ENCODE peak calls at places on chromosome 15, in seven cellular contexts. One of them, this sample, is unnamed.
A peak's percentile ranks its signal among the peaks of the same experiment; 100 is the strongest.

GRCh38 chr15:29631076-29632070 is 190.9 kb downstream of the TJP1 start:
- DNase-seq in HepG2: no peak
- DNase-seq in substantia nigra: no peak
- DNase-seq in left lung: no peak
- DNase-seq in fibroblast of lung: peak; percentile 16
- DNase-seq in colonic mucosa: peak; percentile 51
- DNase-seq in effector memory CD4-positive, alpha-beta T cell: no peak
- DNase-seq in this sample: no peak

GRCh38 chr15:81901323-81901722 is 144.5 kb downstream of the MEX3B start:
- DNase-seq in HepG2: no peak
- DNase-seq in substantia nigra: no peak
- DNase-seq in left lung: no peak
- DNase-seq in fibroblast of lung: no peak
- DNase-seq in colonic mucosa: no peak
- DNase-seq in effector memory CD4-positive, alpha-beta T cell: no peak
- DNase-seq in this sample: no peak

GRCh38 chr15:76366714-76367113 is 30.1 kb downstream of the ISL2 start:
- DNase-seq in HepG2: no peak
- DNase-seq in substantia nigra: no peak
- DNase-seq in left lung: no peak
- DNase-seq in fibroblast of lung: no peak
- DNase-seq in colonic mucosa: peak; percentile 87
- DNase-seq in effector memory CD4-positive, alpha-beta T cell: no peak
- DNase-seq in this sample: no peak

GRCh38 chr15:90497912-90498311 is 31.8 kb upstream of the CRTC3 start:
- DNase-seq in HepG2: no peak
- DNase-seq in substantia nigra: no peak
- DNase-seq in left lung: no peak
- DNase-seq in fibroblast of lung: no peak
- DNase-seq in colonic mucosa: peak; percentile 82
- DNase-seq in effector memory CD4-positive, alpha-beta T cell: no peak
- DNase-seq in this sample: no peak

GRCh38 chr15:89197503-89197971 is 23.8 kb downstream of the RLBP1 start:
- DNase-seq in HepG2: peak; percentile 93
- DNase-seq in substantia nigra: peak; percentile 68
- DNase-seq in left lung: no peak
- DNase-seq in fibroblast of lung: no peak
- DNase-seq in colonic mucosa: peak; percentile 68
- DNase-seq in effector memory CD4-positive, alpha-beta T cell: no peak
- DNase-seq in this sample: no peak

GRCh38 chr15:40291088-40291574 is 8.3 kb upstream of the ANKRD63 start:
- DNase-seq in HepG2: no peak
- DNase-seq in substantia nigra: no peak
- DNase-seq in left lung: no peak
- DNase-seq in fibroblast of lung: peak; percentile 61
- DNase-seq in colonic mucosa: peak; percentile 71
- DNase-seq in effector memory CD4-positive, alpha-beta T cell: no peak
- DNase-seq in this sample: no peak

GRCh38 chr15:95327661-95328060 is 1002.8 kb upstream of the NR2F2 start:
- DNase-seq in HepG2: no peak
- DNase-seq in substantia nigra: no peak
- DNase-seq in left lung: no peak
- DNase-seq in fibroblast of lung: no peak
- DNase-seq in colonic mucosa: no peak
- DNase-seq in effector memory CD4-positive, alpha-beta T cell: no peak
- DNase-seq in this sample: no peak

GRCh38 chr15:86135030-86135429 is 55.4 kb downstream of the AGBL1 start:
- DNase-seq in HepG2: no peak
- DNase-seq in substantia nigra: no peak
- DNase-seq in left lung: no peak
- DNase-seq in fibroblast of lung: no peak
- DNase-seq in colonic mucosa: peak; percentile 19
- DNase-seq in effector memory CD4-positive, alpha-beta T cell: no peak
- DNase-seq in this sample: no peak

GRCh38 chr15:41215708-41216107 is 14.8 kb downstream of the EXD1 start:
- DNase-seq in HepG2: no peak
- DNase-seq in substantia nigra: no peak
- DNase-seq in left lung: no peak
- DNase-seq in fibroblast of lung: no peak
- DNase-seq in colonic mucosa: no peak
- DNase-seq in effector memory CD4-positive, alpha-beta T cell: no peak
- DNase-seq in this sample: no peak

GRCh38 chr15:80264031-80264430 is 12.0 kb upstream of the CTXND1 start:
- DNase-seq in HepG2: no peak
- DNase-seq in substantia nigra: no peak
- DNase-seq in left lung: no peak
- DNase-seq in fibroblast of lung: peak; percentile 10
- DNase-seq in colonic mucosa: no peak
- DNase-seq in effector memory CD4-positive, alpha-beta T cell: no peak
- DNase-seq in this sample: no peak

GRCh38 chr15:94286581-94286980 is 55.2 kb downstream of the MCTP2 start:
- DNase-seq in HepG2: no peak
- DNase-seq in substantia nigra: no peak
- DNase-seq in left lung: no peak
- DNase-seq in fibroblast of lung: no peak
- DNase-seq in colonic mucosa: no peak
- DNase-seq in effector memory CD4-positive, alpha-beta T cell: no peak
- DNase-seq in this sample: no peak

GRCh38 chr15:95770191-95770590 is 560.3 kb upstream of the NR2F2 start:
- DNase-seq in HepG2: no peak
- DNase-seq in substantia nigra: no peak
- DNase-seq in left lung: no peak
- DNase-seq in fibroblast of lung: peak; percentile 69
- DNase-seq in colonic mucosa: no peak
- DNase-seq in effector memory CD4-positive, alpha-beta T cell: no peak
- DNase-seq in this sample: no peak

DNA sequence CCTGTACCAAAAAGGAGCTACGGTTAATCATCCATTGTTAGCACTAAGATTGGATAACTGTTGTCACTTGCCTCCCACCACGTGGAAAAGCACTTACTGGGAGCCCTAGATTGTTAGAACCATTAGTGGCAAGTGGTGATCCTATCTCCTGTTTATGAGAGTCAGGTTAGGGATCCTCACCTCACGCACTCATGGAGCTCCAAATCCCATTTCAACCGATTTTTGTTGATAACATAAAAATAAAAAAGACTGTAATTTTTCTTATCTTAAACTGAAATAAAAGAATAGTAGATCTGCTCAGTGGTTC is 952 bp downstream of the ZNF770 start:
- DNase-seq in HepG2: no peak
- DNase-seq in substantia nigra: no peak
- DNase-seq in left lung: no peak
- DNase-seq in fibroblast of lung: no peak
- DNase-seq in colonic mucosa: no peak
- DNase-seq in effector memory CD4-positive, alpha-beta T cell: no peak
- DNase-seq in this sample: no peak
- H3K27ac ChIP-seq in HepG2: peak overlapping the region; percentile 96
- H3K27ac ChIP-seq in substantia nigra: peak overlapping the region; percentile 93
- H3K27ac ChIP-seq in left lung: peak overlapping the region; percentile 97
- H3K27ac ChIP-seq in fibroblast of lung: peak overlapping the region; percentile 97
- H3K27ac ChIP-seq in colonic mucosa: no peak overlapping the region
- H3K27ac ChIP-seq in effector memory CD4-positive, alpha-beta T cell: peak overlapping the region; percentile 94
- H3K27ac ChIP-seq in this sample: no peak overlapping the region

GRCh38 chr15:100001405-100001804 is 268.2 kb upstream of the LYSMD4 start:
- DNase-seq in HepG2: no peak
- DNase-seq in substantia nigra: no peak
- DNase-seq in left lung: no peak
- DNase-seq in fibroblast of lung: peak; percentile 20
- DNase-seq in colonic mucosa: no peak
- DNase-seq in effector memory CD4-positive, alpha-beta T cell: no peak
- DNase-seq in this sample: no peak
- H3K27ac ChIP-seq in HepG2: no peak overlapping the region
- H3K27ac ChIP-seq in substantia nigra: no peak overlapping the region
- H3K27ac ChIP-seq in left lung: no peak overlapping the region
- H3K27ac ChIP-seq in fibroblast of lung: no peak overlapping the region
- H3K27ac ChIP-seq in colonic mucosa: no peak overlapping the region
- H3K27ac ChIP-seq in effector memory CD4-positive, alpha-beta T cell: no peak overlapping the region
- H3K27ac ChIP-seq in this sample: no peak overlapping the region

GRCh38 chr15:91857224-91857585 is 3.7 kb downstream of the SLCO3A1 start:
- DNase-seq in HepG2: no peak
- DNase-seq in substantia nigra: no peak
- DNase-seq in left lung: no peak
- DNase-seq in fibroblast of lung: no peak
- DNase-seq in colonic mucosa: no peak
- DNase-seq in effector memory CD4-positive, alpha-beta T cell: no peak
- DNase-seq in this sample: no peak
- H3K27ac ChIP-seq in HepG2: no peak overlapping the region
- H3K27ac ChIP-seq in substantia nigra: no peak overlapping the region
- H3K27ac ChIP-seq in left lung: peak overlapping the region; percentile 69
- H3K27ac ChIP-seq in fibroblast of lung: no peak overlapping the region
- H3K27ac ChIP-seq in colonic mucosa: no peak overlapping the region
- H3K27ac ChIP-seq in effector memory CD4-positive, alpha-beta T cell: peak overlapping the region; percentile 86
- H3K27ac ChIP-seq in this sample: no peak overlapping the region

DNA sequence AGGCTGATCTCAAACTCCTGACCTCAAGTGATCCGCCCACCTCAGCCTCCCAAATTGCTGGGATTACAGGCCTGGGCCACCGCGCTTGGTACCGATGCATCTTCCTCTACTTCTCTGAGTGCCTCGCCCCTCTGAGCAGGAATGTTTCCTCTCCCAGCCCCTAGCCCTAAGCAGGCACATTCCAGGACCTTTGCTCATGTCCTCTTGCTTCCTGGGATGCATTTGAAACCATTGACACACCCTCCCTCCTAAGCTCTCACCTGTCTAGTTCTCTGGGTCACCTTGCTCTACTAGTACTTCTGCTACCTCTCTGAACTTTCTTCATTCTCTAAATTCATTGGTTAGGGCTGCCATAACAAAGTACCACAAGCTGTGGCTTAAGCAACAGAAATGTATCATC is 17.9 kb upstream of the UACA start:
- DNase-seq in HepG2: no peak
- DNase-seq in substantia nigra: no peak
- DNase-seq in left lung: no peak
- DNase-seq in fibroblast of lung: no peak
- DNase-seq in colonic mucosa: no peak
- DNase-seq in effector memory CD4-positive, alpha-beta T cell: no peak
- DNase-seq in this sample: no peak
- H3K27ac ChIP-seq in HepG2: no peak overlapping the region
- H3K27ac ChIP-seq in substantia nigra: no peak overlapping the region
- H3K27ac ChIP-seq in left lung: no peak overlapping the region
- H3K27ac ChIP-seq in fibroblast of lung: no peak overlapping the region
- H3K27ac ChIP-seq in colonic mucosa: no peak overlapping the region
- H3K27ac ChIP-seq in effector memory CD4-positive, alpha-beta T cell: no peak overlapping the region
- H3K27ac ChIP-seq in this sample: no peak overlapping the region

GRCh38 chr15:27563765-27564164 is 535.4 kb downstream of the OCA2 start:
- DNase-seq in HepG2: no peak
- DNase-seq in substantia nigra: no peak
- DNase-seq in left lung: no peak
- DNase-seq in fibroblast of lung: no peak
- DNase-seq in colonic mucosa: no peak
- DNase-seq in effector memory CD4-positive, alpha-beta T cell: no peak
- DNase-seq in this sample: no peak
- H3K27ac ChIP-seq in HepG2: no peak overlapping the region
- H3K27ac ChIP-seq in substantia nigra: no peak overlapping the region
- H3K27ac ChIP-seq in left lung: no peak overlapping the region
- H3K27ac ChIP-seq in fibroblast of lung: no peak overlapping the region
- H3K27ac ChIP-seq in colonic mucosa: no peak overlapping the region
- H3K27ac ChIP-seq in effector memory CD4-positive, alpha-beta T cell: no peak overlapping the region
- H3K27ac ChIP-seq in this sample: no peak overlapping the region

GRCh38 chr15:42591238-42591936 is 16.0 kb downstream of the STARD9 start:
- DNase-seq in HepG2: peak; percentile 84
- DNase-seq in substantia nigra: no peak
- DNase-seq in left lung: no peak
- DNase-seq in fibroblast of lung: peak; percentile 51
- DNase-seq in colonic mucosa: peak; percentile 30
- DNase-seq in effector memory CD4-positive, alpha-beta T cell: no peak
- DNase-seq in this sample: no peak

GRCh38 chr15:42595641-42596240 is 20.3 kb downstream of the STARD9 start:
- DNase-seq in HepG2: no peak
- DNase-seq in substantia nigra: no peak
- DNase-seq in left lung: no peak
- DNase-seq in fibroblast of lung: no peak
- DNase-seq in colonic mucosa: no peak
- DNase-seq in effector memory CD4-positive, alpha-beta T cell: no peak
- DNase-seq in this sample: no peak

GRCh38 chr15:42590619-42591237 is 15.3 kb downstream of the STARD9 start:
- DNase-seq in HepG2: peak; percentile 41
- DNase-seq in substantia nigra: no peak
- DNase-seq in left lung: no peak
- DNase-seq in fibroblast of lung: no peak
- DNase-seq in colonic mucosa: no peak
- DNase-seq in effector memory CD4-positive, alpha-beta T cell: no peak
- DNase-seq in this sample: no peak

GRCh38 chr15:42593143-42593542 is 17.7 kb downstream of the STARD9 start:
- DNase-seq in HepG2: no peak
- DNase-seq in substantia nigra: no peak
- DNase-seq in left lung: no peak
- DNase-seq in fibroblast of lung: no peak
- DNase-seq in colonic mucosa: no peak
- DNase-seq in effector memory CD4-positive, alpha-beta T cell: no peak
- DNase-seq in this sample: no peak
- H3K27ac ChIP-seq in HepG2: no peak overlapping the region
- H3K27ac ChIP-seq in substantia nigra: no peak overlapping the region
- H3K27ac ChIP-seq in left lung: peak overlapping the region; percentile 40
- H3K27ac ChIP-seq in fibroblast of lung: no peak overlapping the region
- H3K27ac ChIP-seq in colonic mucosa: peak overlapping the region; percentile 22
- H3K27ac ChIP-seq in effector memory CD4-positive, alpha-beta T cell: no peak overlapping the region
- H3K27ac ChIP-seq in this sample: peak overlapping the region; percentile 79

DNA sequence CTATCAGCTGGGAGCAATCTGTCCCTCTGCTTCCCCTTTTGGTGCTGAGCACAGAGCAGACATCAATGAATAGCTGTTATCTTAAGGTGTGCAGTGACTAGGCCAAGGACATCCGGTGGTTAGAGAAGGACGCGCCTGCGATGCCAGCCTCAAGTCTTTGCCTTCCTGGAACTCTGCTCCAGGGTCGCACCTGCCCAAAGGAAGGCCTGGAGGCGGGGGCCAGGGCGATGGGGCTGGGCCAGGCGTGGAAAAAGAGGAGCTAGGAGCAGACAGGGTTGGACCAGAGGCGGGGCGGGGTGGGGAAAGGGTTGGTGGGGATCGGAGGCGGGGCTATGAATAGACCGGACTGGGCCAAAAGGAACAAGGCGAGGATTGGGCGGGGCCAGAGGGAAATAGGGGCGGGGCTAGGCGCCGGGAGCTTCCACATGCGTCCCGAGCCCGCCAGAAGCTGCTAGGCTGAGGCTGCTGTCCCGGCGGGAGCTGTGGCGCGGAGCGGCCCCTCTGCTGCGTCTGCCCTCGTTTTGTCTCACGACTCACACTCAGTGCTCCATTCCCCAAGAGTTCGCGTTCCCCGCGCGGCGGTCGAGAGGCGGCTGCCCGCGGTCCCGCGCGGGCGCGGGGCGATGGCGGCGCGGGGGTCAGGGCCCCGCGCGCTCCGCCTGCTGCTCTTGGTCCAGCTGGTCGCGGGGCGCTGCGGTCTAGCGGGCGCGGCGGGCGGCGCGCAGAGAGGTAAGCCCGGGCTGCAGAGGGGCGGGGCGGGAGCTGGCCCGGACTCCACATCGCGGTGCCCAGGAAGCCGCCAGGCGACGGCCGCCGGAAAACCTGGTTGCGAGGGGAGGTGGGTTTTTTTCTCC is at the start of gene CHRNA5:
- DNase-seq in HepG2: peak; percentile 75
- DNase-seq in substantia nigra: no peak
- DNase-seq in left lung: peak; percentile 94
- DNase-seq in fibroblast of lung: peak; percentile 80
- DNase-seq in colonic mucosa: peak; percentile 97
- DNase-seq in effector memory CD4-positive, alpha-beta T cell: peak; percentile 61
- DNase-seq in this sample: peak; percentile 74
- H3K27ac ChIP-seq in HepG2: no peak within 1 kb of the TSS
- H3K27ac ChIP-seq in substantia nigra: no peak within 1 kb of the TSS
- H3K27ac ChIP-seq in left lung: no peak within 1 kb of the TSS
- H3K27ac ChIP-seq in fibroblast of lung: no peak within 1 kb of the TSS
- H3K27ac ChIP-seq in colonic mucosa: peak within 1 kb of the TSS; percentile 42
- H3K27ac ChIP-seq in effector memory CD4-positive, alpha-beta T cell: no peak within 1 kb of the TSS
- H3K27ac ChIP-seq in this sample: no peak within 1 kb of the TSS